ENCODE peak calls at places on chromosomes 11 and 22, in six cellular contexts. D, G, N, J, B and Q are unnamed samples.

GRCh38 chr11:67484847-67485311 is 2.1 kb downstream of the AIP start:
- DNase-seq in B (no peak), N (no peak), J (peak; percentile 76), D (no peak), G (no peak), Q (no peak)

GRCh38 chr22:44351685-44352377 is 39.1 kb upstream of the SHISAL1 start:
- DNase-seq in G (no peak), D (no peak), N (no peak), J (no peak), B (no peak), Q (no peak)

GRCh38 chr22:25567305-25567704 is 2.8 kb downstream of the GRK3 start:
- DNase-seq in N (no peak), J (no peak), D (no peak), B (no peak), G (no peak), Q (no peak)

GRCh38 chr11:72741429-72741833 is 10.8 kb downstream of the ARAP1 start:
- DNase-seq in N (peak; percentile 56), B (no peak), D (peak; percentile 54), J (no peak), G (peak; percentile 68), Q (no peak)

GRCh38 chr11:63565728-63566127 is 2.5 kb upstream of the PLAAT2 start:
- DNase-seq in G (no peak), D (no peak), J (no peak), N (no peak), B (no peak), Q (no peak)

GRCh38 chr11:123472236-123472935 is 42.3 kb downstream of the GRAMD1B start:
- DNase-seq in D (no peak), B (no peak), J (no peak), N (no peak), G (no peak), Q (no peak)

GRCh38 chr11:79342686-79343085 is 98.1 kb downstream of the TENM4 start:
- DNase-seq in N (no peak), J (no peak), G (no peak), B (no peak), D (no peak), Q (no peak)

GRCh38 chr22:44583076-44583760 is 85.2 kb upstream of the RTL6 start:
- DNase-seq in B (no peak), G (no peak), D (no peak), J (no peak), N (no peak), Q (no peak)

GRCh38 chr22:20211997-20212753 is 55.9 kb downstream of the RTN4R start:
- DNase-seq in J (no peak), D (no peak), G (peak; percentile 99), B (no peak), N (no peak), Q (no peak)

DNA sequence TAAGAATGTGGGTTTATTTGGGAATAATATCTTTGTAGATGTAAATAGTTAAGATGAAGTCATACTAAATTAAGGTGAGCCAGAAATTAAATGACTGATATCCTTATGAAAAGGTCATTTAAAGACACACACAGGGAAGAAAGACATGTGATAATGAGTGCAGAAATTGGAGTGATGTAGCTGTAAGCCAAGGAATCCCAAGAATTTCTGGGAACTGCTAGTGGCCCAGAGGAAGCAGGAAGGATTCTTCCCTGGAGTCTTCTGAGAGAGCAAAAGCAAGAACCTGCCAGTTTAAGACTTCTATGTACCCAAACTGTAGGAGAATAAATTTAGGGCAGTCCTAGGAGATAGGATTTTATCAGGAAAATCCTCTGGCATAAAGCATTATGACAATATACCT is 66.9 kb downstream of the LRRC4C start:
- DNase-seq in J (no peak), N (no peak), D (no peak), G (no peak), B (no peak), Q (no peak)
- TF ChIP-seq TAF1 in J (no peak), N (no peak), D (no peak), G (no peak), B (no peak), Q (no peak)

DNA sequence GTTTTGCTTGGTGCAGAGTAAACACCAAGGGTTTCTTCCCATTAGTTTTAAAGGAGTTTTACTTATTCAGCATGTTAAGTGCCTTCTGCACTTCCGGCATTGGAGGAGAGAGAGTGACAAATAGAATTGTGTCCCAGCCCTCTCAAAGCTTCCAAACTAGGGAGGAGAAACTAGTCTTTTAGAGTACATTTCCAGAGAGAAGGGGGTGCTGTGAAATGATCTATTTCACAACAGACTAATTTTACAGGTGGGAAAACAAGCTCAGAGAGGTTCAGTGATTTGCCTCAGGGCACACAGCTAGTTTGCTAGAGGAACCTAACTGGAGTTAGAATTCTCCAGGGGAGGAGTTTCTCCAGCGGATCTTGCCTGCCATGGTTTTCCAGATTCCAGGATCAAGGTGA is 12.6 kb downstream of the MPST start:
- DNase-seq in N (no peak), G (no peak), J (no peak), B (no peak), D (no peak), Q (no peak)
- TF ChIP-seq POLR2A in N (no peak), G (no peak), J (no peak), B (no peak), D (no peak), Q (no peak)

GRCh38 chr11:108432783-108433182 is 34.5 kb downstream of the C11orf65 start:
- DNase-seq in G (no peak), B (no peak), N (no peak), D (no peak), J (no peak), Q (no peak)
- TF ChIP-seq TAF1 in G (no peak), B (no peak), N (no peak), D (no peak), J (no peak), Q (no peak)

GRCh38 chr22:37781434-37782059 is 26.2 kb upstream of the GCAT start:
- DNase-seq in B (no peak), G (no peak), D (no peak), J (no peak), N (peak; percentile 42), Q (no peak)
- TF ChIP-seq POLR2A in B (no peak), G (no peak), D (no peak), J (no peak), N (no peak), Q (no peak)

GRCh38 chr11:117378966-117379865 is 51.6 kb downstream of the CEP164 start:
- DNase-seq in D (no peak), G (no peak), N (no peak), B (no peak), J (no peak), Q (no peak)
- TF ChIP-seq TAF1 in D (no peak), G (no peak), N (no peak), B (no peak), J (no peak), Q (no peak)

DNA sequence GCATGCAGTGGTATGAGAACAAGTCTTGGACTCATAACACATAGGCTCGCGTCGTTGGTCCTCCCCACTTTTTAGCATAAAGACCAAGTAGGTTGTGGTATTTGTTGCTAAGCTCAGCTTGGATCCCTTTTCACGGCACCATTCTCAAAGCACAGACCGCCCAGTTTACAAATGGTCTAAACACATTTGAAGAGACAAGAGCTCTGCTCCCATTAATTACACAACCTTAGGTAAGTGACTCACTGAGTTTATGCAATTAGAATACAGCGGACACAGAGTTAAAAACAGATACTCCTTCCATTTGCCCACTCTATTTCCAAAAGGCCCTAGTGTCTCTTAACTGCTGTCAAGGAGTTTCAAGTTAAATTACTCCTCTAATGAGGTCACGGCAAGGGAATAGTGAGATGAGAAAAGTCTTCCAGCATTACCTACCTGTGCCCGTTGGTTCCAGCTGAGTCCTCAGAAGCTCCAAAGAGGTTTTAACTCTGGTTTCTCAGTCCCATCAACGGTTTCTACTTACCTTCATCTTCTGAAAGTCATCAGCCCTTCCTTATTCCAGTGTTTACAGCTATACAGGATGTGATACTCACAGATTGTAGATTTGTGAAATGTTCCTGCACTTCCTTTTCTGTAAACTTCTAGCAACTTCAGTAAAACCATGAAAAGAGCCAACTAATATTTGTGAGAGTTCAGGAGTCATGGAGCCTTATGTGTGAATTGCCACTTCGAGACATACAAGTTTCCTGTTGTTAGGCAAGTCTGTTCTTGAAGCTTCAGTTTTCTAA is at the start of gene MS4A6A:
- DNase-seq in J (no peak), D (no peak), B (no peak), G (no peak), N (no peak), Q (no peak)
- TF ChIP-seq POLR2A in J (no peak), D (no peak), B (no peak), G (no peak), N (no peak), Q (no peak)

DNA sequence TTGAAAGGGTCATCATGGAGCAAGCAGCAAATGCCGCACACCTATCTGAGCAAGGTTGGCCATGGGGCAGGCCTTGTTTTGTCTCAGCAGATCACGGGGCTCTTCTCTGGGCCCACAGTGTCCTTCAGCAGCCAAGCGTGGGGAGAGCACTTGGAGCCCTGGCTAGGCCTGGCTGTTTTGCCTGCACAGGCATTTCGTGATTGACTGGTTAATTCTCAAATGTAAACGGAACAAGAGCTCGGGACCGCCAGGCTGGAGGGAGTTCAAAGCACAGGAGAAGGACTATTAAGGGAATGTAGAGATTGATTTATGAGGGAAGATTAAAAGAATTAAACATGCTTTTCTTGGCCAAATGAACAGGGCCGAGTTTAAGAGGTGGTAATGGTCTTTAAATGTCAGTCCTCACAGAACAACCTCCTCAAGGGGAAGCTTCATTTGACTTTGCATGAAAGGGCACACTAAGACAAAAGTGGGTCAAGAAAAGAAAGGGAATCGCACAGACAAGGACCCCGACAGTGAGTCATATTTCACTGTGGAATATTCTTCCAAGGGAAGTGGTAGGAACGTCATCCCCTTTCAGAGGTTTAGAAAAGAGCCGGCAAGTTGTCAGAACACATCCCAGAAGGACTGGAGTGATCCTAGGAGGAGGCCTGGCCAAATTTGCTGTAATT is 20.7 kb downstream of the SPON1 start:
- DNase-seq in D (no peak), G (no peak), B (no peak), J (no peak), N (no peak), Q (no peak)
- TF ChIP-seq TAF1 in D (no peak), G (no peak), B (no peak), J (no peak), N (no peak), Q (no peak)

DNA sequence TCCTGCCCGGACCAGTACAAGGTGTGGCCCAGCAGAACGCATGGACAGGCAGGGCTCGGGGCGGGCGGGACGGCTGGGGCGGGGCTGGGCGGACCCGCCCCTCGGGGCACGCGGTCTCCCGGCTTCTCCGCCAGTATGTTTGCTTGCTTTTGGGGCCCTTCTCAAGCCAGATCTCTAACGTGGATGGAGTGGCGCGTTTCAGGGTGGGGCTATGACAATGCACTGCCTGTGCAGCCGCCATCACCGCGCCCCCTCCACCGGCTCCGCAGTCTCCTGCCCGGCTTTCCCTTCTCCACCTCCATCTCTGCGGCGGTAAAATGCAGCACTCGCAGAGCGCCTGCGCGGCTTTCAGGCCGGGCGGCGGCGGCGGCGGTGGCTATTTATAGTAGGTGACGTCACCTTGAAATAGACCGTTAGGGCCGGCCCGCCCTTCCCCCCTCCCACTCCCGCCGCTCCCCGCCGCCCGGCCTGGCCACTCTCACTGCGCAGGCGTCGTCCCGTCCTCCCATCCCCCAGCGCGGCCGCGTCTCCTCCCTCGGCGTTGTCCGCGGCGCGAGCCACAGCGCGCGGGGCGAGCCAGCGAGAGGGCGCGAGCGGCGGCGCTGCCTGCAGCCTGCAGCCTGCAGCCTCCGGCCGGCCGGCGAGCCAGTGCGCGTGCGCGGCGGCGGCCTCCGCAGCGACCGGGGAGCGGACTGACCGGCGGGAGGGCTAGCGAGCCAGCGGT is at the start of gene YWHAH:
- DNase-seq in G (peak; percentile 87), J (peak; percentile 62), D (peak; percentile 95), B (peak; percentile 89), N (peak; percentile 88), Q (peak; percentile 93)
- TF ChIP-seq POLR2A in G (peak; percentile 70), J (peak; percentile 96), D (peak; percentile 97), B (peak; percentile 97), N (peak; percentile 69), Q (peak; percentile 82)